ENCODE peak calls at places on chromosomes 5 and 9, in seven cellular contexts. B, U, E, O, P, X and G are unnamed samples.

GRCh38 chr5:16296946-16297345 is 117.4 kb upstream of the MARCHF11 start:
- DNase-seq in B (no peak), E (no peak), O (no peak), U (no peak), X (no peak), P (no peak), G (no peak)

GRCh38 chr9:109012876-109013677 is at the start of gene CTNNAL1:
- DNase-seq in E (peak; percentile 99), P (no peak), U (peak; percentile 100), X (peak; percentile 71), O (peak; percentile 75), B (peak; percentile 82), G (peak; percentile 86)

GRCh38 chr9:111454751-111455150 is 29.4 kb downstream of the ECPAS start:
- DNase-seq in B (no peak), E (no peak), U (no peak), X (no peak), P (no peak), O (no peak), G (no peak)

GRCh38 chr9:6008169-6008979 is 7.0 kb downstream of the RANBP6 start:
- DNase-seq in U (peak; percentile 87), X (peak; percentile 93), B (peak; percentile 98), E (peak; percentile 91), O (peak; percentile 67), P (peak; percentile 88), G (peak; percentile 67)

GRCh38 chr9:9912459-9912858 is 700.3 kb downstream of the PTPRD start:
- DNase-seq in P (no peak), B (no peak), O (no peak), X (no peak), U (no peak), E (peak; percentile 5), G (no peak)

GRCh38 chr5:63697811-63698210 is 264.4 kb downstream of the HTR1A start:
- DNase-seq in P (no peak), U (no peak), E (no peak), X (no peak), O (no peak), B (no peak), G (no peak)

GRCh38 chr9:134065720-134066419 is 2.0 kb downstream of the BRD3 start:
- DNase-seq in X (no peak), P (peak; percentile 53), O (peak; percentile 89), U (peak; percentile 66), E (peak; percentile 76), B (peak; percentile 81), G (peak; percentile 90)

GRCh38 chr9:115922441-115922840 is 231.2 kb upstream of the PAPPA start:
- DNase-seq in U (no peak), X (no peak), B (no peak), O (no peak), P (no peak), E (no peak), G (no peak)

GRCh38 chr9:124602204-124602603 is 95.0 kb upstream of the NR5A1 start:
- DNase-seq in E (no peak), O (no peak), B (peak; percentile 36), P (no peak), X (no peak), U (no peak), G (no peak)

GRCh38 chr5:64971990-64972389 is 203.3 kb downstream of the CWC27 start:
- DNase-seq in P (no peak), O (no peak), U (no peak), E (no peak), B (no peak), X (no peak), G (no peak)

GRCh38 chr9:4143951-4144717 is 155.7 kb downstream of the GLIS3 start:
- DNase-seq in E (no peak), B (peak; percentile 16), U (no peak), O (no peak), P (no peak), X (no peak), G (no peak)

GRCh38 chr9:84271004-84271886 is 69.3 kb downstream of the SLC28A3 start:
- DNase-seq in B (no peak), E (peak; percentile 56), O (no peak), P (no peak), U (no peak), X (no peak), G (no peak)

GRCh38 chr5:33180900-33181299 is 259.9 kb upstream of the TARS1 start:
- DNase-seq in B (no peak), P (no peak), X (no peak), U (no peak), E (no peak), O (no peak), G (no peak)

GRCh38 chr5:168364151-168364661 is 72.8 kb downstream of the WWC1 start:
- DNase-seq in X (no peak), B (no peak), P (no peak), E (no peak), O (no peak), U (no peak), G (no peak)

GRCh38 chr5:33604503-33604902 is 163.7 kb downstream of the TARS1 start:
- DNase-seq in P (no peak), O (no peak), B (no peak), X (no peak), U (no peak), E (no peak), G (no peak)

DNA sequence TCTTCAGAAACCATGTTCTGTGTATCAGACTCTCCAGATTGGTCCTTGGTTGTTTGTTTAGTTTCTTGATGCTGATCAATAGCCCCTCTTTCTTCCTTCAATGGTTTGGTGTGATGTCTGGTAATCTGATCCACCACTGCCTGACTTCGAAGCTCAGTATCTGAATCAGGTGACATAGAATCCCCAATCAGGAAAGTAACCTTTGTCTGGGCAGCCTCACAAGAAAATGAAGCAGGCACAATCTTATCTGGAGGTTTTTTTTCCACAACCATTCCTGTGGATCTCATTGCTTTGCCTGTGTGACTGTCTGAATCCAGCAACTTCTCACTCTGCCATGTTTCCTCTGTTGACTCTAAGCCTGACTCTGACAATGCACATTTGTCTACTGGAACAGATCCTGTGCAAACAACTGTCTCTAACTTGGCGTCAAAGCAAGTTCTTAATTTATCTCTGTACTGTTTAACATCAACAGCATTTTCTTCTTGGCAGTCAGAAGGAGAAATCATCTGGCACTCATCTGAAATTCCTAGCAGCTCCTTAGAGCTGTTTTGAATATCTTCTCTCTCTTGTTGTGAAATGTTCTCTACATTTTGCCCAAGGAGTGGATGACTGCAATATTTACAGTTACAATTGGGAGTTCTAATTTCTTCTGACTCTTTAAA is 37.1 kb upstream of the RAPGEF6 start:
- DNase-seq in U (no peak), E (no peak), X (no peak), O (no peak), B (peak; percentile 5), P (no peak), G (no peak)
- TF ChIP-seq POLR2AphosphoS5 in U (no peak), E (no peak), X (no peak), O (no peak), B (no peak), P (no peak), G (no peak)

DNA sequence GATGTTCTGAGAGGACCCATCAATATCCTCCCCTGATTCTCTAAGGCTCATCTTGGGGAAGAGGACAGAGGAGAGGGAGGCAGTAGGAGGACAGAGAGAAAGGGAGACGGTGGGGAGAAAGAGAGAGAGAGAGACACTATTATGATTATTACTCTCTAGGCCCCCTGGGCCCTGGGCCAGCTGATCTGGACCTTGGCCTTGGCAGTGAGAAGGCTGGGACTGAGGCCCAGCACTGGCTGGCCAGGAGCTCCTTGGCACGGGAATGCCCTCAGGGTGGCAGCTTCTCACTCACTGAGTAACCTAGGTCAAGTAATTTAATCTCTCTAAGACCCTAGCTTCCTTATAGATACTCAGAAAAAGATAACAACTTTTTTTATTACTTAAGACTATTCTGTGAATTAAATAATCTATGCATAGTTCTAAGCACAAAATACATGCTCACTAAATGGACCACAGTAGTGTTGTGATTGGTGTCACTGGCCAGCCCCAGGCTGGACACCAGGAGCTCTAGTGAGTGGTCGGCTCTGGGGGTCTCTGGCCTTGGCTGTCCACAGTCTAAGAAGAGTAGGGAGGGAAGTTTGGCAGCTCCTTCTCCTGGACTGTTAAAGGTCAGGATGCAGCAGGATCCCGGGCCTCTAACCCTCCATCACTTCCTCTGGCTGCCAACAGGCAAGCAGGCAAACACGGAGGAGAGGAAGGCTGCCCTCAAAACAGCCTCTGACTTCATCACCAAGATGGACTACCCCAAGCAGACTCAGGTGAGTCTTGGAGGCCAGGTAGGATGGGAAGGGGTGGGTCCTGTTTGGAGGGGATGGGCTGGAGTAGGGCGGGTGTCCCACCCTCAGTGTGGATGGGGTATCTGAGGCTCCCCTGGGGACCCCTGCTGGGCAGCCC is 50.0 kb downstream of the GSN start:
- DNase-seq in X (no peak), B (no peak), U (no peak), P (no peak), E (no peak), O (no peak), G (no peak)
- TF ChIP-seq TAF1 in X (no peak), B (no peak), U (no peak), P (no peak), E (no peak), O (no peak), G (no peak)

DNA sequence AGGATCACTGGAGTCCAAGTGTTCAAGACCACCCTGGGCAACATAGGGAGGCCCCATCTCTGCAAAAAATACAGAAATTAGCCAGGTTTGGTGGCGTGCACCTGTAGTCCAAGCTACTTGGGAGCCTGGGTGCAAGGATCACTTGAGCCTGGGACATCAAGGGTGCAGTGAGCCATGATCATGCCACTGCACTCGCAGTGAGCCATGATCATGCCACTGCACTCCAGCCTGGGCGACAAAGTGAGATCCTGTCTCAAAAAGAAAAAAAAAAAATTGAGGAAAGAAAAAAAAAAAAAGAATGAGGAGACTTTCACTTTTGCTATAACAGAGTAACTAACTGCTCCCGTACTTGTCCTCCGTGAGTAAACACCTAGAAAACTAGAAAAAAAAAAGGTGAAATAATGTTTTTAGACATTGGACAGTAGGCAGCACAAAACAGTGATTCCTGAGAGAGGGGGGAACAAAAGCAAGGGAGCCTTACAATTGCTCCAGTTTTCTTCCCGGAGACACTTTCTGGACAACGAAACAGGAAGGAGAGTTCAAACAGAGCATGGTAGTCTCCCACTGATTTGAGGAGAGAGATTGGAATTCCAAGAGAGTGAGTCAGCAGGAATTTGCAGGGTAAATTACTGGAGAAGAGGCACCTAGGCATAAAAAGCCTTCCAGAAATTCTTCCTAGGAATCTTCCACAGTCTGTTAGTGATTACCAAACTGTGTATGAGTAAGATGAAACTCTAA is 6.9 kb upstream of the ZBTB5 start:
- DNase-seq in X (peak; percentile 58), E (no peak), U (no peak), P (no peak), B (peak; percentile 24), O (no peak), G (no peak)
- TF ChIP-seq POLR2AphosphoS5 in X (no peak), E (peak; percentile 66), U (no peak), P (no peak), B (no peak), O (no peak), G (no peak)

GRCh38 chr9:21804336-21804735 is 1.9 kb downstream of the MTAP start:
- DNase-seq in U (no peak), X (no peak), B (no peak), P (no peak), O (no peak), E (no peak), G (no peak)

GRCh38 chr9:21800931-21801682 is 1.3 kb upstream of the MTAP start:
- DNase-seq in B (no peak), P (no peak), O (no peak), E (no peak), U (no peak), X (no peak), G (no peak)

GRCh38 chr9:21801683-21802417 is 586 bp upstream of the MTAP start:
- DNase-seq in B (peak; percentile 62), O (no peak), U (no peak), X (no peak), P (no peak), E (peak; percentile 74), G (no peak)

GRCh38 chr9:21803674-21804048 is 1.2 kb downstream of the MTAP start:
- DNase-seq in X (no peak), P (no peak), O (no peak), E (no peak), B (no peak), U (no peak), G (no peak)

GRCh38 chr9:21802418-21803000 is at the start of gene MTAP:
- DNase-seq in X (peak; percentile 81), E (peak; percentile 95), U (no peak), P (peak; percentile 36), B (peak; percentile 88), O (peak; percentile 59), G (peak; percentile 61)
- TF ChIP-seq TAF1 in X (peak; percentile 91), E (peak; percentile 92), U (no peak), P (peak; percentile 48), B (peak; percentile 92), O (peak; percentile 42), G (no peak)